ENCODE peak calls at places on chromosomes 12 and 14, in seven cellular contexts. R is cardiac muscle cell, K is GM23338, O is thyroid gland, G is breast epithelium, T is left ventricle myocardium inferior, Q is AG04449. E is an unnamed sample.

GRCh38 chr12:116074686-116075085 is 202.8 kb downstream of the MED13L start:
- DNase-seq in Q (no peak), O (no peak), G (no peak), T (no peak), R (no peak), K (no peak), E (no peak)

GRCh38 chr12:15629108-15629507 is 160.1 kb downstream of the EPS8 start:
- DNase-seq in T (peak; percentile 36), O (peak; percentile 61), G (peak; percentile 39), K (peak; percentile 38), R (peak; percentile 99), Q (peak; percentile 71), E (peak; percentile 93)

GRCh38 chr12:19573866-19574265 is 134.6 kb downstream of the AEBP2 start:
- DNase-seq in O (no peak), Q (no peak), T (no peak), G (no peak), R (no peak), K (no peak), E (no peak)

GRCh38 chr14:21023817-21024667 is 819 bp downstream of the NDRG2 start:
- DNase-seq in K (peak; percentile 44), T (no peak), Q (no peak), R (no peak), G (no peak), O (no peak), E (no peak)

GRCh38 chr14:95058491-95058890 is 98.8 kb downstream of the DICER1 start:
- DNase-seq in O (no peak), R (no peak), K (no peak), Q (no peak), G (no peak), T (no peak), E (no peak)

GRCh38 chr14:47785041-47785440 is 109.6 kb upstream of the MDGA2 start:
- DNase-seq in O (no peak), K (no peak), R (no peak), G (no peak), Q (no peak), T (no peak), E (no peak)

GRCh38 chr12:20445693-20446092 is 77.4 kb downstream of the PDE3A start:
- DNase-seq in G (no peak), R (no peak), K (no peak), O (no peak), Q (no peak), T (no peak), E (no peak)

GRCh38 chr14:95258156-95258555 is 61.6 kb downstream of the CLMN start:
- DNase-seq in G (peak; percentile 1), K (no peak), Q (no peak), O (no peak), R (no peak), T (no peak), E (no peak)

GRCh38 chr12:104482748-104483147 is 26.0 kb downstream of the CHST11 start:
- DNase-seq in T (no peak), K (no peak), O (no peak), G (no peak), Q (no peak), R (no peak), E (no peak)

GRCh38 chr14:51849095-51849494 is 11.3 kb upstream of the GNG2 start:
- DNase-seq in T (no peak), O (no peak), K (no peak), R (no peak), Q (no peak), G (no peak), E (no peak)

GRCh38 chr12:113161415-113162016 is 12.0 kb downstream of the CFAP73 start:
- DNase-seq in K (peak; percentile 98), G (no peak), Q (no peak), T (no peak), O (no peak), R (no peak), E (no peak)

GRCh38 chr12:22064968-22065367 is 18.9 kb downstream of the CMAS start:
- DNase-seq in Q (no peak), O (no peak), T (no peak), K (no peak), R (no peak), G (no peak), E (no peak)

GRCh38 chr12:102031852-102032251 is 29.9 kb downstream of the WASHC3 start:
- DNase-seq in O (no peak), Q (no peak), K (no peak), G (no peak), T (no peak), R (no peak), E (no peak)

GRCh38 chr12:44377443-44378160 is 498.5 kb downstream of the NELL2 start:
- DNase-seq in T (no peak), G (no peak), O (no peak), R (no peak), Q (no peak), K (no peak), E (no peak)

GRCh38 chr14:99707921-99708320 is 23.8 kb downstream of the CYP46A1 start:
- DNase-seq in K (no peak), Q (no peak), R (no peak), O (no peak), T (no peak), G (peak; percentile 5), E (no peak)

GRCh38 chr12:6699259-6699988 is 1.2 kb downstream of the PIANP start:
- DNase-seq in O (no peak), Q (no peak), G (no peak), K (no peak), T (no peak), R (no peak), E (no peak)

GRCh38 chr14:74927225-74927624 is 4.2 kb upstream of the RPS6KL1 start:
- DNase-seq in K (no peak), G (no peak), T (no peak), O (no peak), R (no peak), Q (no peak), E (no peak)

GRCh38 chr14:100124551-100125088 is 34.8 kb downstream of the DEGS2 start:
- DNase-seq in K (no peak), O (no peak), R (no peak), T (no peak), Q (no peak), G (no peak), E (no peak)

GRCh38 chr14:45949479-45949878 is 696.5 kb upstream of the MIS18BP1 start:
- DNase-seq in O (no peak), G (no peak), T (no peak), R (no peak), K (no peak), Q (no peak), E (no peak)

GRCh38 chr14:81625343-81625742 is 91.7 kb upstream of the SEL1L start:
- DNase-seq in Q (no peak), K (peak; percentile 67), R (peak; percentile 18), T (no peak), G (no peak), O (no peak), E (no peak)

GRCh38 chr12:109910969-109911348 is 10.9 kb downstream of the TCHP start:
- DNase-seq in R (peak; percentile 27), T (no peak), K (peak; percentile 93), G (no peak), Q (no peak), O (peak; percentile 18), E (no peak)
- TF ChIP-seq CTCF in R (peak; percentile 20), T (no peak), K (peak; percentile 99), G (no peak), Q (peak; percentile 48), O (no peak), E (peak; percentile 38)

GRCh38 chr12:70033310-70033709 is 208.3 kb downstream of the MYRFL start:
- DNase-seq in G (no peak), K (no peak), O (no peak), T (no peak), Q (no peak), R (no peak), E (no peak)
- H3K4me3 ChIP-seq in G (no peak overlapping the region), K (no peak overlapping the region), O (no peak overlapping the region), T (no peak overlapping the region), Q (no peak overlapping the region), R (no peak overlapping the region), E (no peak overlapping the region)

GRCh38 chr12:52542157-52542556 is 10.8 kb downstream of the KRT71 start:
- DNase-seq in R (no peak), G (no peak), K (no peak), O (no peak), T (no peak), Q (no peak), E (no peak)
- TF ChIP-seq CTCF in R (no peak), G (no peak), K (no peak), O (no peak), T (no peak), Q (no peak), E (no peak)

GRCh38 chr12:130973109-130973508 is 19.4 kb downstream of the ADGRD1 start:
- DNase-seq in T (peak; percentile 35), G (no peak), Q (no peak), O (no peak), R (no peak), K (no peak), E (no peak)

GRCh38 chr12:130972589-130972950 is 18.9 kb downstream of the ADGRD1 start:
- DNase-seq in Q (no peak), O (no peak), T (no peak), R (no peak), K (no peak), G (no peak), E (no peak)

GRCh38 chr12:130970908-130971233 is 17.2 kb downstream of the ADGRD1 start:
- DNase-seq in O (no peak), T (no peak), K (no peak), G (no peak), Q (no peak), R (no peak), E (no peak)

GRCh38 chr12:130970165-130970907 is 16.6 kb downstream of the ADGRD1 start:
- DNase-seq in R (no peak), G (no peak), K (no peak), T (no peak), O (no peak), Q (no peak), E (no peak)

GRCh38 chr12:130971871-130972588 is 18.3 kb downstream of the ADGRD1 start:
- DNase-seq in K (no peak), O (no peak), T (no peak), R (no peak), Q (no peak), G (no peak), E (no peak)
- H3K4me3 ChIP-seq in K (no peak overlapping the region), O (no peak overlapping the region), T (no peak overlapping the region), R (no peak overlapping the region), Q (no peak overlapping the region), G (no peak overlapping the region), E (no peak overlapping the region)

GRCh38 chr12:42716521-42716920 is 127.0 kb upstream of the PRICKLE1 start:
- DNase-seq in R (peak; percentile 61), Q (no peak), T (no peak), O (no peak), G (no peak), K (no peak), E (no peak)
- TF ChIP-seq CTCF in R (no peak), Q (no peak), T (no peak), O (no peak), G (no peak), K (no peak), E (no peak)

E was measured in astrocyte of the cerebellum.